ENCODE peak calls at places on chromosome 3, in five cellular contexts. One of them, this sample, is unnamed.

GRCh38 chr3:119469378-119470189 is 821 bp downstream of the POGLUT1 start:
- DNase-seq in foreskin fibroblast: peak; percentile 51
- DNase-seq in hepatocyte: peak; percentile 34
- DNase-seq in endodermal cell: no peak
- DNase-seq in fibroblast of pulmonary artery: peak; percentile 66
- DNase-seq in this sample: no peak

GRCh38 chr3:104951426-104951825 is 415.3 kb upstream of the ALCAM start:
- DNase-seq in foreskin fibroblast: peak; percentile 52
- DNase-seq in fibroblast of pulmonary artery: peak; percentile 48
- DNase-seq in hepatocyte: no peak
- DNase-seq in endodermal cell: no peak
- DNase-seq in this sample: peak; percentile 13

GRCh38 chr3:43081796-43082195 is 24.1 kb downstream of the POMGNT2 start:
- DNase-seq in endodermal cell: no peak
- DNase-seq in hepatocyte: no peak
- DNase-seq in foreskin fibroblast: no peak
- DNase-seq in fibroblast of pulmonary artery: no peak
- DNase-seq in this sample: no peak

GRCh38 chr3:52190294-52190841 is 7.6 kb upstream of the ALAS1 start:
- DNase-seq in hepatocyte: no peak
- DNase-seq in endodermal cell: no peak
- DNase-seq in fibroblast of pulmonary artery: peak; percentile 58
- DNase-seq in foreskin fibroblast: peak; percentile 68
- DNase-seq in this sample: peak; percentile 31

GRCh38 chr3:157700405-157700804 is 197.2 kb upstream of the VEPH1 start:
- DNase-seq in hepatocyte: no peak
- DNase-seq in endodermal cell: no peak
- DNase-seq in fibroblast of pulmonary artery: peak; percentile 7
- DNase-seq in foreskin fibroblast: peak; percentile 9
- DNase-seq in this sample: no peak

GRCh38 chr3:101902041-101902440 is 52.7 kb downstream of the NFKBIZ start:
- DNase-seq in foreskin fibroblast: peak; percentile 96
- DNase-seq in hepatocyte: peak; percentile 25
- DNase-seq in endodermal cell: no peak
- DNase-seq in fibroblast of pulmonary artery: peak; percentile 96
- DNase-seq in this sample: peak; percentile 36

GRCh38 chr3:177221734-177222133 is 24.5 kb upstream of the TBL1XR1 start:
- DNase-seq in fibroblast of pulmonary artery: no peak
- DNase-seq in hepatocyte: no peak
- DNase-seq in endodermal cell: no peak
- DNase-seq in foreskin fibroblast: no peak
- DNase-seq in this sample: no peak

GRCh38 chr3:182911782-182912111 is 68.6 kb downstream of the DCUN1D1 start:
- DNase-seq in endodermal cell: no peak
- DNase-seq in fibroblast of pulmonary artery: no peak
- DNase-seq in hepatocyte: no peak
- DNase-seq in foreskin fibroblast: no peak
- DNase-seq in this sample: no peak

GRCh38 chr3:89467886-89468479 is 360.6 kb downstream of the EPHA3 start:
- DNase-seq in foreskin fibroblast: no peak
- DNase-seq in hepatocyte: no peak
- DNase-seq in endodermal cell: no peak
- DNase-seq in fibroblast of pulmonary artery: no peak
- DNase-seq in this sample: no peak

GRCh38 chr3:45881031-45882022 is 5.0 kb upstream of the CCR9 start:
- DNase-seq in foreskin fibroblast: no peak
- DNase-seq in fibroblast of pulmonary artery: peak; percentile 17
- DNase-seq in endodermal cell: no peak
- DNase-seq in hepatocyte: no peak
- DNase-seq in this sample: no peak

GRCh38 chr3:67947808-67948508 is 293.5 kb upstream of the SUCLG2 start:
- DNase-seq in foreskin fibroblast: peak; percentile 35
- DNase-seq in hepatocyte: peak; percentile 77
- DNase-seq in endodermal cell: peak; percentile 95
- DNase-seq in fibroblast of pulmonary artery: no peak
- DNase-seq in this sample: no peak

GRCh38 chr3:22620498-22620897 is 582.6 kb upstream of the UBE2E2 start:
- DNase-seq in endodermal cell: no peak
- DNase-seq in foreskin fibroblast: peak; percentile 41
- DNase-seq in hepatocyte: no peak
- DNase-seq in fibroblast of pulmonary artery: no peak
- DNase-seq in this sample: no peak

GRCh38 chr3:2950159-2950558 is 160.0 kb downstream of the IL5RA start:
- DNase-seq in hepatocyte: no peak
- DNase-seq in foreskin fibroblast: no peak
- DNase-seq in endodermal cell: no peak
- DNase-seq in fibroblast of pulmonary artery: no peak
- DNase-seq in this sample: no peak

GRCh38 chr3:129554356-129555120 is 11.6 kb downstream of the H1-8 start:
- DNase-seq in fibroblast of pulmonary artery: no peak
- DNase-seq in foreskin fibroblast: peak; percentile 49
- DNase-seq in endodermal cell: no peak
- DNase-seq in hepatocyte: no peak
- DNase-seq in this sample: no peak

GRCh38 chr3:170751894-170752283 is 118.1 kb downstream of the RPL22L1 start:
- DNase-seq in hepatocyte: no peak
- DNase-seq in endodermal cell: no peak
- DNase-seq in foreskin fibroblast: no peak
- DNase-seq in fibroblast of pulmonary artery: no peak
- DNase-seq in this sample: no peak

GRCh38 chr3:41450416-41451231 is 251.3 kb downstream of the CTNNB1 start:
- DNase-seq in hepatocyte: peak; percentile 58
- DNase-seq in foreskin fibroblast: no peak
- DNase-seq in endodermal cell: peak; percentile 64
- DNase-seq in fibroblast of pulmonary artery: no peak
- DNase-seq in this sample: no peak

GRCh38 chr3:15646924-15647511 is 45.5 kb downstream of the BTD start:
- DNase-seq in endodermal cell: peak; percentile 70
- DNase-seq in fibroblast of pulmonary artery: peak; percentile 98
- DNase-seq in hepatocyte: peak; percentile 68
- DNase-seq in foreskin fibroblast: peak; percentile 99
- DNase-seq in this sample: peak; percentile 99

GRCh38 chr3:105847865-105848264 is 20.9 kb downstream of the CBLB start:
- DNase-seq in endodermal cell: no peak
- DNase-seq in foreskin fibroblast: no peak
- DNase-seq in fibroblast of pulmonary artery: no peak
- DNase-seq in hepatocyte: no peak
- DNase-seq in this sample: no peak

GRCh38 chr3:138371070-138371950 is 22.9 kb downstream of the MRAS start:
- DNase-seq in endodermal cell: no peak
- DNase-seq in fibroblast of pulmonary artery: no peak
- DNase-seq in foreskin fibroblast: no peak
- DNase-seq in hepatocyte: no peak
- DNase-seq in this sample: no peak

GRCh38 chr3:13451301-13451673 is 28.8 kb upstream of the HDAC11 start:
- DNase-seq in hepatocyte: no peak
- DNase-seq in endodermal cell: no peak
- DNase-seq in foreskin fibroblast: no peak
- DNase-seq in fibroblast of pulmonary artery: no peak
- DNase-seq in this sample: no peak

GRCh38 chr3:60101628-60102027 is 1051.8 kb upstream of the CFAP20DC start:
- DNase-seq in hepatocyte: no peak
- DNase-seq in fibroblast of pulmonary artery: peak; percentile 22
- DNase-seq in endodermal cell: no peak
- DNase-seq in foreskin fibroblast: no peak
- DNase-seq in this sample: no peak

GRCh38 chr3:195128255-195129071 is 142.5 kb downstream of the XXYLT1 start:
- DNase-seq in fibroblast of pulmonary artery: peak; percentile 49
- DNase-seq in endodermal cell: no peak
- DNase-seq in foreskin fibroblast: peak; percentile 41
- DNase-seq in hepatocyte: no peak
- DNase-seq in this sample: no peak

GRCh38 chr3:191019855-191020254 is 157.4 kb upstream of the GMNC start:
- DNase-seq in foreskin fibroblast: no peak
- DNase-seq in hepatocyte: no peak
- DNase-seq in endodermal cell: no peak
- DNase-seq in fibroblast of pulmonary artery: no peak
- DNase-seq in this sample: no peak

GRCh38 chr3:111472556-111472955 is 69.4 kb upstream of the CD96 start:
- DNase-seq in hepatocyte: no peak
- DNase-seq in fibroblast of pulmonary artery: no peak
- DNase-seq in foreskin fibroblast: no peak
- DNase-seq in endodermal cell: no peak
- DNase-seq in this sample: no peak

GRCh38 chr3:109532257-109533216 is 195.2 kb upstream of the DPPA4 start:
- DNase-seq in foreskin fibroblast: peak; percentile 11
- DNase-seq in hepatocyte: peak; percentile 74
- DNase-seq in fibroblast of pulmonary artery: peak; percentile 93
- DNase-seq in endodermal cell: peak; percentile 88
- DNase-seq in this sample: peak; percentile 79

GRCh38 chr3:168155207-168155785 is 59.6 kb upstream of the GOLIM4 start:
- DNase-seq in foreskin fibroblast: no peak
- DNase-seq in fibroblast of pulmonary artery: no peak
- DNase-seq in endodermal cell: no peak
- DNase-seq in hepatocyte: no peak
- DNase-seq in this sample: no peak

GRCh38 chr3:153752405-153753027 is 368.7 kb upstream of the ARHGEF26 start:
- DNase-seq in endodermal cell: no peak
- DNase-seq in fibroblast of pulmonary artery: peak; percentile 33
- DNase-seq in hepatocyte: no peak
- DNase-seq in foreskin fibroblast: peak; percentile 10
- DNase-seq in this sample: no peak

GRCh38 chr3:104907507-104907906 is 459.2 kb upstream of the ALCAM start:
- DNase-seq in foreskin fibroblast: peak; percentile 86
- DNase-seq in fibroblast of pulmonary artery: peak; percentile 90
- DNase-seq in endodermal cell: no peak
- DNase-seq in hepatocyte: no peak
- DNase-seq in this sample: peak; percentile 12

GRCh38 chr3:47418167-47419082 is 37.6 kb downstream of the PTPN23 start:
- DNase-seq in endodermal cell: peak; percentile 72
- DNase-seq in hepatocyte: no peak
- DNase-seq in fibroblast of pulmonary artery: no peak
- DNase-seq in foreskin fibroblast: no peak
- DNase-seq in this sample: no peak

GRCh38 chr3:156230291-156230900 is 110.0 kb downstream of the KCNAB1 start:
- DNase-seq in fibroblast of pulmonary artery: no peak
- DNase-seq in endodermal cell: no peak
- DNase-seq in foreskin fibroblast: no peak
- DNase-seq in hepatocyte: no peak
- DNase-seq in this sample: no peak

GRCh38 chr3:11250902-11251806 is 21.0 kb upstream of the ATG7 start:
- DNase-seq in foreskin fibroblast: no peak
- DNase-seq in fibroblast of pulmonary artery: no peak
- DNase-seq in endodermal cell: no peak
- DNase-seq in hepatocyte: no peak
- DNase-seq in this sample: no peak

GRCh38 chr3:102570551-102570950 is 135.7 kb downstream of the ZPLD1 start:
- DNase-seq in fibroblast of pulmonary artery: no peak
- DNase-seq in hepatocyte: no peak
- DNase-seq in foreskin fibroblast: no peak
- DNase-seq in endodermal cell: no peak
- DNase-seq in this sample: no peak

DNA sequence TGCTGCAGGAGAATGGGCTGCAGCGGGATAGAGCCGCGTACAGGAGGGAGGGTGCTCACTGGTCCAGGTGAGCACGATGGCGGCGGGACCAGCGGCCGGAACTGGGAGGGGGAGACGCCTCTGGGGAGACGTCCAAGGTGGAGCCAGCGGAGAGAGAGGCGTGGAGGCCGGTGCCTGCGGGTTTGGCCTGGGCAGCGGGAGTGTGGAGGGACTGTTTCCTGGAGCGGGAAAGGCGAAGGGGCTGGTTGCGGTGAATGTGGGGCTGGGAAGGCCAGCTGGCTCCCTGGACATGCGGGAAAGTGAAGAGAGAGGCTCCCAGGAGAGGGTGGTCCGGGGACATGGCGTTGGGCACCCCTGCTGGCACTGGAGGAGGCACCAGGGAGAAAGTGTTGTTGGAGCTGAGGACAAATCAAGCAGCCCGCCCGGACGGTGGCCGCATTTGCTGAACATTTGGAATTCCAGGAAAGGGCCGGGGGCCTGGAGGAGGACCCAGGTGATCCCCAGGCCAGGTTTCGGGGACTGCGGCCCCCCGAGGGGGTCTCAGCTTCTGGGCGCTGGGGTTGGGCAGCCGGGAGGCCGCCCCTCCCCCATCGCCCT is 34.3 kb downstream of the DNAJB8 start:
- DNase-seq in foreskin fibroblast: no peak
- DNase-seq in hepatocyte: no peak
- DNase-seq in fibroblast of pulmonary artery: no peak
- DNase-seq in endodermal cell: peak; percentile 85
- DNase-seq in this sample: no peak
- H3K4me3 ChIP-seq in foreskin fibroblast: no peak overlapping the region
- H3K4me3 ChIP-seq in hepatocyte: peak overlapping the region; percentile 21
- H3K4me3 ChIP-seq in fibroblast of pulmonary artery: no peak overlapping the region
- H3K4me3 ChIP-seq in endodermal cell: peak overlapping the region; percentile 73
- H3K4me3 ChIP-seq in this sample: peak overlapping the region; percentile 20

GRCh38 chr3:114362815-114363214 is 69.0 kb downstream of the TIGIT start:
- DNase-seq in foreskin fibroblast: peak; percentile 65
- DNase-seq in fibroblast of pulmonary artery: peak; percentile 62
- DNase-seq in endodermal cell: no peak
- DNase-seq in hepatocyte: peak; percentile 17
- DNase-seq in this sample: peak; percentile 28
- TF ChIP-seq CTCF in foreskin fibroblast: peak; percentile 26
- TF ChIP-seq CTCF in fibroblast of pulmonary artery: peak; percentile 43
- TF ChIP-seq CTCF in endodermal cell: peak; percentile 67
- TF ChIP-seq CTCF in hepatocyte: peak; percentile 49
- TF ChIP-seq CTCF in this sample: no peak

GRCh38 chr3:65226287-65226686 is 538.5 kb upstream of the ADAMTS9 start:
- DNase-seq in hepatocyte: no peak
- DNase-seq in fibroblast of pulmonary artery: no peak
- DNase-seq in endodermal cell: no peak
- DNase-seq in foreskin fibroblast: no peak
- DNase-seq in this sample: no peak
- H3K4me3 ChIP-seq in hepatocyte: no peak overlapping the region
- H3K4me3 ChIP-seq in fibroblast of pulmonary artery: no peak overlapping the region
- H3K4me3 ChIP-seq in endodermal cell: no peak overlapping the region
- H3K4me3 ChIP-seq in foreskin fibroblast: no peak overlapping the region
- H3K4me3 ChIP-seq in this sample: no peak overlapping the region

GRCh38 chr3:131007256-131007655 is 19.4 kb downstream of the ASTE1 start:
- DNase-seq in fibroblast of pulmonary artery: no peak
- DNase-seq in endodermal cell: no peak
- DNase-seq in foreskin fibroblast: no peak
- DNase-seq in hepatocyte: no peak
- DNase-seq in this sample: peak; percentile 68

GRCh38 chr3:131007782-131008181 is 18.8 kb downstream of the ASTE1 start:
- DNase-seq in foreskin fibroblast: peak; percentile 17
- DNase-seq in endodermal cell: no peak
- DNase-seq in fibroblast of pulmonary artery: peak; percentile 33
- DNase-seq in hepatocyte: no peak
- DNase-seq in this sample: no peak

GRCh38 chr3:131004603-131005002 is 22.0 kb downstream of the ASTE1 start:
- DNase-seq in fibroblast of pulmonary artery: no peak
- DNase-seq in foreskin fibroblast: no peak
- DNase-seq in endodermal cell: no peak
- DNase-seq in hepatocyte: no peak
- DNase-seq in this sample: no peak

GRCh38 chr3:131009698-131010097 is 16.9 kb downstream of the ASTE1 start:
- DNase-seq in fibroblast of pulmonary artery: no peak
- DNase-seq in hepatocyte: no peak
- DNase-seq in endodermal cell: no peak
- DNase-seq in foreskin fibroblast: no peak
- DNase-seq in this sample: no peak

DNA sequence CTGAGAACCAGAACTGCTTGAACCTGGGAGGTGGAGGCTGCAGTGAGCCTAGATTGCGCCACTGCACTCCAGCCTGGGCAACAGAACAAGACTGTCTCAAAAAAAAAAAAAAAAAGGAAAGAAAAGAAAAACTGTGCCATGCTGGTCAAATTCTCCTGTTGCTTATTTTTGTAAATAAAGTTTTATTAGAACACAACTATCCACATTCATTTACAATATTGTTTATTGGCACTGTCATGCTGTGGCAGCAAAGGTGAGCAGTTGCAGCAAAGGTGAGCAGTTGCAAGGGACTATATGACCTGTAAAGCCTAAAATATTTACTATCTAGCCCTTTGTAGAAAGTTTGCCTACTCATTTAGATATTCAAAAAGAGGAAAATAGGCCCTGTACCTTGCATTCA is 18.3 kb downstream of the ASTE1 start:
- DNase-seq in fibroblast of pulmonary artery: no peak
- DNase-seq in hepatocyte: no peak
- DNase-seq in foreskin fibroblast: no peak
- DNase-seq in endodermal cell: no peak
- DNase-seq in this sample: no peak
- TF ChIP-seq CTCF in fibroblast of pulmonary artery: no peak
- TF ChIP-seq CTCF in hepatocyte: no peak
- TF ChIP-seq CTCF in foreskin fibroblast: no peak
- TF ChIP-seq CTCF in endodermal cell: no peak
- TF ChIP-seq CTCF in this sample: no peak